ENCODE peak calls at places on chromosomes 5 and 9, in six cellular contexts. P, S, R, D, N and M are unnamed samples.

GRCh38 chr5:55993013-55993412 is 1.8 kb downstream of the IL6ST start:
- DNase-seq in N (no peak), S (no peak), P (no peak), D (no peak), R (peak; percentile 51), M (peak; percentile 41)

GRCh38 chr9:80146466-80146865 is 574.7 kb downstream of the TLE4 start:
- DNase-seq in D (no peak), P (no peak), N (no peak), S (no peak), R (peak; percentile 14), M (no peak)

GRCh38 chr9:136244116-136244775 is 1.4 kb downstream of the QSOX2 start:
- DNase-seq in R (no peak), N (no peak), P (no peak), D (no peak), S (no peak), M (peak; percentile 21)

GRCh38 chr5:19241690-19242089 is 746.3 kb downstream of the CDH18 start:
- DNase-seq in D (no peak), N (no peak), P (no peak), S (no peak), R (no peak), M (no peak)

GRCh38 chr9:133526721-133527321 is 2.1 kb upstream of the MYMK start:
- DNase-seq in S (no peak), N (no peak), D (no peak), R (no peak), P (no peak), M (no peak)

GRCh38 chr9:136122425-136123383 is 4.0 kb upstream of the TMEM250 start:
- DNase-seq in R (peak; percentile 74), D (peak; percentile 94), S (peak; percentile 81), N (peak; percentile 76), P (peak; percentile 83), M (peak; percentile 39)

GRCh38 chr5:17172801-17173200 is 44.6 kb upstream of the BASP1 start:
- DNase-seq in R (no peak), P (no peak), S (no peak), D (no peak), N (no peak), M (no peak)

GRCh38 chr5:131218392-131218791 is 45.5 kb upstream of the CDC42SE2 start:
- DNase-seq in R (no peak), N (no peak), P (no peak), S (no peak), D (no peak), M (no peak)

GRCh38 chr5:52896524-52897237 is 92.5 kb upstream of the ITGA2 start:
- DNase-seq in N (no peak), S (no peak), P (no peak), D (no peak), R (peak; percentile 19), M (no peak)

GRCh38 chr5:135265497-135266300 is 133.3 kb downstream of the MACROH2A1 start:
- DNase-seq in R (no peak), N (no peak), D (no peak), P (no peak), S (no peak), M (no peak)

GRCh38 chr9:95116002-95116819 is 201.3 kb downstream of the FANCC start:
- DNase-seq in P (peak; percentile 78), S (no peak), D (peak; percentile 59), R (no peak), N (no peak), M (no peak)

GRCh38 chr9:121278535-121279169 is 10.7 kb downstream of the GSN start:
- DNase-seq in S (no peak), D (no peak), R (peak; percentile 99), N (peak; percentile 63), P (peak; percentile 58), M (peak; percentile 56)

GRCh38 chr5:166992874-166993722 is 1298.3 kb upstream of the WWC1 start:
- DNase-seq in D (no peak), P (no peak), R (no peak), N (no peak), S (no peak), M (no peak)

GRCh38 chr5:115309751-115310370 is 13.4 kb upstream of the CCDC112 start:
- DNase-seq in P (no peak), S (no peak), D (no peak), R (peak; percentile 61), N (peak; percentile 12), M (peak; percentile 55)

GRCh38 chr5:150639317-150639738 is 1.1 kb upstream of the SYNPO start:
- DNase-seq in D (peak; percentile 67), N (no peak), R (no peak), P (no peak), S (no peak), M (no peak)

GRCh38 chr9:31103836-31104235 is 1280.6 kb upstream of the ACO1 start:
- DNase-seq in N (no peak), R (no peak), P (no peak), D (no peak), S (no peak), M (peak; percentile 19)

DNA sequence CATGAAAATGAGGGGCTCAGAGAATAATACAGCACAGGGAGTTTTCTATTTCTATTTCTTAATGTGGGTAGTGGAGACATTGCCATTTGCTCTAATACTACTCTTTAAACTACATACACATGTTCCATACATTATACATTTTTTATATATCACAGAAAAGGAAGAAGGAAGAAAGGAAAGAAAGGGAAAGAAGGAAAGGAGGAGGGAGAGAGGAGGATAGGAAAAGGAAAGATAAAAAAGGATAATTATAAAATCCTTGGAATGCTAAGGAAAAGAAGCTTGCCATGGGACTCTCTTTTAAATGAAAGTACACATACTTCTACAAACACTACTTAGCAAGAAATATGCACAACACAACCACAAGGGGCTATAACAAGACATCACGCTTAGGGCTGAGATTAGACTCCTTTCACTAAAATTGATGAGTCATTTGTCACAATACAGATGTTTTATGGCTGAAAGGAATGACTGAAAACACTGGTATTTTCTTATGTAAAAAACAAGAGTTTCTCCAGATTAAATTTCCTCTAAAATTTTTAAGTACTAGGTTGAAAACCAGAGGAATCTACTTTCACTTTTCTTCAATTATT is 219.8 kb downstream of the ARL15 start:
- DNase-seq in R (peak; percentile 85), N (peak; percentile 62), P (no peak), S (no peak), D (no peak), M (no peak)
- H3K27ac ChIP-seq in R (peak overlapping the region; percentile 14), N (no peak overlapping the region), P (no peak overlapping the region), S (no peak overlapping the region), D (no peak overlapping the region), M (no peak overlapping the region)

DNA sequence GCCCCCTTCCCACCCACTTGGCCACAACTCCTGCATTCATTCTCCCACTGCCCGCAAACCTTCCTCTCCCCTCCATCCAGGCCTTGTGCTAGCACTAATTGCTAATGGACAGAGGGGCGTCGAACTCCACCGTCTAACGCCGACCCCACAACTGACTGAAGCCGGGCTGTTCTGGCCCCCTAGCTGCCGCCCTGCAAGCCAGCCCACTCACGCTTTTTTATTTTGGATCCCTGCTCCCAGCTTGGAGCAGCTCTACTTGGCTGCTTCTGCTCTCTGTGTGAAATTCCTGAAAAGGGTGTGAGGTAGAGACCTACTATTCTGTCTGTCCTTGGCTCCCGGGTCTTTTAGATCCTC is 704 bp upstream of the ASTN2 start:
- DNase-seq in N (no peak), D (no peak), S (no peak), P (no peak), R (no peak), M (no peak)
- H3K27me3 ChIP-seq in N (no peaks in the 10 kb centered on the region), D (peaks cover 2% of the 10 kb centered on the region), S (no peaks in the 10 kb centered on the region), P (peaks cover 9% of the 10 kb centered on the region), R (peaks cover 51% of the 10 kb centered on the region), M (peaks cover 12% of the 10 kb centered on the region)

GRCh38 chr9:93129286-93129685 is 4.8 kb downstream of the NINJ1 start:
- DNase-seq in N (no peak), R (no peak), S (no peak), D (peak; percentile 78), P (no peak), M (no peak)
- H3K27ac ChIP-seq in N (no peak overlapping the region), R (no peak overlapping the region), S (no peak overlapping the region), D (no peak overlapping the region), P (peak overlapping the region; percentile 96), M (no peak overlapping the region)

GRCh38 chr9:97852001-97852398 is 1.0 kb upstream of the FOXE1 start:
- DNase-seq in S (no peak), R (no peak), N (no peak), D (no peak), P (no peak), M (no peak)
- H3K27me3 ChIP-seq in S (peaks cover 2% of the 10 kb centered on the region), R (peaks cover 89% of the 10 kb centered on the region), N (peaks cover 56% of the 10 kb centered on the region), D (no peaks in the 10 kb centered on the region), P (peaks cover 61% of the 10 kb centered on the region), M (peaks cover 53% of the 10 kb centered on the region)

DNA sequence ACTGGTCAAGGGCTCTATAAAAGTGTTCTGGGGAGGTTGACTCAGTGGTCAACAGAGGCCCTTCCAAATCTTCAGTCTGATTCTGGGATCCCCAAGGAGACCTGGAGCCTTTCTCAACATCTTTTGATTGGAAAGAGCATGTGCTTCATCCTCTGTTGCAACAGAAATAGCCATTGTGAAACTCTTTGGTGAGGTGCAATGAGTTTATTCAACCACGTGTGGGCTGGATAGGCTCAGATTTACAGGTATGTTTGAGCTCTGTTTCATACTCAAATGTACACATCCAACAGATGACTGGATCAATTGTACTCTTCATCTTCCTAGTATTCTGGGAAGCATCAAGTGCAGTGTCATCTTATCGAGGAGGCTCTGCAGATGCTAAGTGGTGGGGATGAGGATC is 60.5 kb downstream of the CTSL start:
- DNase-seq in D (no peak), N (no peak), P (no peak), S (no peak), R (no peak), M (no peak)
- H3K27ac ChIP-seq in D (no peak overlapping the region), N (no peak overlapping the region), P (no peak overlapping the region), S (no peak overlapping the region), R (no peak overlapping the region), M (no peak overlapping the region)